ENCODE peak calls at places on chromosomes 4 and X, in four cellular contexts. D, S, B and W are unnamed samples.

GRCh38 chrX:130830599-130831346 is 72.2 kb downstream of the ENOX2 start:
- DNase-seq in D (no peak), B (no peak), S (no peak), W (no peak)

GRCh38 chr4:120769227-120769626 is 153.3 kb downstream of the PRDM5 start:
- DNase-seq in B (no peak), S (no peak), D (no peak), W (no peak)

GRCh38 chrX:40646489-40647306 is 663 bp downstream of the CXorf38 start:
- DNase-seq in B (no peak), S (no peak), D (peak; percentile 34), W (peak; percentile 61)

GRCh38 chr4:10965196-10965595 is 280.6 kb upstream of the CLNK start:
- DNase-seq in B (no peak), D (no peak), S (no peak), W (no peak)

GRCh38 chr4:86706923-86707597 is 112.9 kb downstream of the PTPN13 start:
- DNase-seq in D (no peak), B (no peak), S (no peak), W (no peak)

GRCh38 chrX:17860811-17861495 is at the start of gene RAI2:
- DNase-seq in B (peak; percentile 60), D (peak; percentile 58), S (no peak), W (no peak)

GRCh38 chr4:61400446-61400845 is 200.3 kb downstream of the ADGRL3 start:
- DNase-seq in S (no peak), D (peak; percentile 26), B (no peak), W (no peak)

GRCh38 chrX:1239681-1240142 is 27.3 kb upstream of the CRLF2 start:
- DNase-seq in D (no peak), S (peak; percentile 58), B (no peak), W (peak; percentile 85)

GRCh38 chrX:67700607-67701006 is 156.8 kb downstream of the AR start:
- DNase-seq in B (no peak), S (no peak), D (no peak), W (no peak)

GRCh38 chr4:148068065-148068911 is 336.4 kb downstream of the ARHGAP10 start:
- DNase-seq in S (no peak), B (no peak), D (no peak), W (peak; percentile 53)

GRCh38 chr4:30863031-30863430 is 142.9 kb downstream of the PCDH7 start:
- DNase-seq in D (no peak), S (no peak), B (no peak), W (no peak)

GRCh38 chr4:40173470-40173875 is 23.4 kb upstream of the RHOH start:
- DNase-seq in B (no peak), D (no peak), S (no peak), W (no peak)

GRCh38 chr4:147994076-147994475 is 262.2 kb downstream of the ARHGAP10 start:
- DNase-seq in B (no peak), S (no peak), D (no peak), W (no peak)

GRCh38 chr4:120066182-120066524 is 495 bp downstream of the MAD2L1 start:
- DNase-seq in S (no peak), B (no peak), D (no peak), W (no peak)

GRCh38 chr4:4677825-4678522 is 136.1 kb upstream of the STX18 start:
- DNase-seq in B (no peak), S (no peak), D (no peak), W (peak; percentile 62)

GRCh38 chr4:166017804-166018203 is 144.8 kb downstream of the TLL1 start:
- DNase-seq in D (no peak), S (no peak), B (no peak), W (no peak)

GRCh38 chr4:30714408-30715031 is 5.6 kb upstream of the PCDH7 start:
- DNase-seq in S (no peak), D (peak; percentile 3), B (no peak), W (no peak)

GRCh38 chr4:77818077-77818666 is 996 bp downstream of the CNOT6L start:
- DNase-seq in S (peak; percentile 30), B (peak; percentile 18), D (peak; percentile 59), W (peak; percentile 74)

GRCh38 chrX:78658851-78659744 is at the start of gene RTL3:
- DNase-seq in D (no peak), S (no peak), B (no peak), W (no peak)

GRCh38 chrX:13194291-13195103 is 125.4 kb downstream of the ATXN3L start:
- DNase-seq in S (no peak), B (no peak), D (peak; percentile 80), W (no peak)

GRCh38 chr4:6953751-6954380 is 44.2 kb downstream of the TBC1D14 start:
- DNase-seq in D (no peak), S (no peak), B (no peak), W (peak; percentile 86)

GRCh38 chrX:8728932-8729331 is 3.0 kb downstream of the ANOS1 start:
- DNase-seq in S (no peak), B (no peak), D (no peak), W (no peak)

GRCh38 chr4:115279300-115279699 is 165.9 kb upstream of the NDST4 start:
- DNase-seq in S (no peak), B (no peak), D (no peak), W (no peak)

GRCh38 chrX:63560601-63561218 is 209.6 kb upstream of the SPIN4 start:
- DNase-seq in B (peak; percentile 36), S (peak; percentile 15), D (peak; percentile 32), W (peak; percentile 66)

GRCh38 chr4:146450524-146450923 is 71.2 kb downstream of the SLC10A7 start:
- DNase-seq in B (no peak), S (no peak), D (no peak), W (no peak)

GRCh38 chr4:156322592-156322991 is 368.9 kb upstream of the CTSO start:
- DNase-seq in S (no peak), D (no peak), B (no peak), W (no peak)

GRCh38 chr4:81460837-81461233 is 10.9 kb downstream of the RASGEF1B start:
- DNase-seq in B (no peak), S (no peak), D (no peak), W (no peak)

GRCh38 chrX:1686642-1687041 is 71.8 kb downstream of the ASMT start:
- DNase-seq in B (no peak), S (no peak), D (no peak), W (no peak)

GRCh38 chrX:117835034-117835433 is 281.6 kb downstream of the KLHL13 start:
- DNase-seq in B (no peak), S (no peak), D (no peak), W (no peak)

GRCh38 chrX:129600981-129601424 is 53.8 kb downstream of the APLN start:
- DNase-seq in S (no peak), B (no peak), D (no peak), W (no peak)

GRCh38 chr4:147492761-147493160 is 11.9 kb downstream of the EDNRA start:
- DNase-seq in B (no peak), S (no peak), D (no peak), W (no peak)

GRCh38 chr4:17236686-17237085 is 275.2 kb downstream of the QDPR start:
- DNase-seq in B (no peak), D (no peak), S (no peak), W (no peak)

GRCh38 chr4:67393699-67394281 is 151.5 kb downstream of the CENPC start:
- DNase-seq in D (no peak), S (peak; percentile 20), B (no peak), W (no peak)